ENCODE peak calls at places on chromosomes 1 and 21, in seven cellular contexts. One of them, this sample, is unnamed.

GRCh38 chr1:226798427-226799411 is 59.6 kb upstream of the ITPKB start:
- DNase-seq in GM23338: no peak
- DNase-seq in Peyer's patch: no peak
- DNase-seq in colonic mucosa: no peak
- DNase-seq in ovary: no peak
- DNase-seq in psoas muscle: no peak
- DNase-seq in fibroblast of lung: no peak
- DNase-seq in this sample: no peak

GRCh38 chr1:166895766-166896165 is 19.7 kb upstream of the TADA1 start:
- DNase-seq in psoas muscle: no peak
- DNase-seq in GM23338: no peak
- DNase-seq in ovary: no peak
- DNase-seq in colonic mucosa: no peak
- DNase-seq in Peyer's patch: no peak
- DNase-seq in fibroblast of lung: no peak
- DNase-seq in this sample: no peak

GRCh38 chr1:163561570-163562295 is 240.0 kb downstream of the NUF2 start:
- DNase-seq in fibroblast of lung: peak
- DNase-seq in GM23338: peak
- DNase-seq in ovary: no peak
- DNase-seq in Peyer's patch: no peak
- DNase-seq in colonic mucosa: no peak
- DNase-seq in psoas muscle: no peak
- DNase-seq in this sample: no peak

GRCh38 chr1:69911301-69911801 is 294.0 kb downstream of the LRRC40 start:
- DNase-seq in fibroblast of lung: peak
- DNase-seq in colonic mucosa: no peak
- DNase-seq in GM23338: no peak
- DNase-seq in Peyer's patch: no peak
- DNase-seq in ovary: no peak
- DNase-seq in psoas muscle: no peak
- DNase-seq in this sample: no peak

GRCh38 chr1:200981278-200981677 is 42.2 kb downstream of the KIF21B start:
- DNase-seq in colonic mucosa: no peak
- DNase-seq in ovary: no peak
- DNase-seq in GM23338: no peak
- DNase-seq in fibroblast of lung: no peak
- DNase-seq in Peyer's patch: no peak
- DNase-seq in psoas muscle: no peak
- DNase-seq in this sample: no peak

GRCh38 chr1:60971330-60971729 is 111.0 kb upstream of the NFIA start:
- DNase-seq in GM23338: no peak
- DNase-seq in ovary: no peak
- DNase-seq in fibroblast of lung: no peak
- DNase-seq in Peyer's patch: no peak
- DNase-seq in colonic mucosa: no peak
- DNase-seq in psoas muscle: no peak
- DNase-seq in this sample: no peak

GRCh38 chr1:201358596-201358995 is 18.9 kb downstream of the TNNT2 start:
- DNase-seq in ovary: no peak
- DNase-seq in colonic mucosa: no peak
- DNase-seq in Peyer's patch: peak
- DNase-seq in GM23338: no peak
- DNase-seq in psoas muscle: no peak
- DNase-seq in fibroblast of lung: peak
- DNase-seq in this sample: no peak

GRCh38 chr1:109250454-109251276 is 1.3 kb downstream of the CELSR2 start:
- DNase-seq in Peyer's patch: no peak
- DNase-seq in colonic mucosa: no peak
- DNase-seq in GM23338: no peak
- DNase-seq in fibroblast of lung: no peak
- DNase-seq in ovary: no peak
- DNase-seq in psoas muscle: no peak
- DNase-seq in this sample: peak

GRCh38 chr1:240803151-240803550 is 191.2 kb upstream of the GREM2 start:
- DNase-seq in fibroblast of lung: peak
- DNase-seq in colonic mucosa: peak
- DNase-seq in GM23338: no peak
- DNase-seq in psoas muscle: no peak
- DNase-seq in Peyer's patch: no peak
- DNase-seq in ovary: no peak
- DNase-seq in this sample: no peak

GRCh38 chr1:45846931-45847330 is 43.5 kb downstream of the MAST2 start:
- DNase-seq in fibroblast of lung: peak
- DNase-seq in Peyer's patch: no peak
- DNase-seq in colonic mucosa: no peak
- DNase-seq in psoas muscle: no peak
- DNase-seq in GM23338: peak
- DNase-seq in ovary: no peak
- DNase-seq in this sample: no peak

GRCh38 chr1:45848097-45848496 is 44.7 kb downstream of the MAST2 start:
- DNase-seq in GM23338: no peak
- DNase-seq in Peyer's patch: no peak
- DNase-seq in fibroblast of lung: no peak
- DNase-seq in psoas muscle: no peak
- DNase-seq in ovary: no peak
- DNase-seq in colonic mucosa: no peak
- DNase-seq in this sample: no peak

GRCh38 chr1:45842786-45843185 is 39.4 kb downstream of the MAST2 start:
- DNase-seq in psoas muscle: no peak
- DNase-seq in fibroblast of lung: no peak
- DNase-seq in ovary: no peak
- DNase-seq in GM23338: no peak
- DNase-seq in colonic mucosa: no peak
- DNase-seq in Peyer's patch: no peak
- DNase-seq in this sample: no peak

GRCh38 chr1:45840704-45841103 is 37.3 kb downstream of the MAST2 start:
- DNase-seq in psoas muscle: no peak
- DNase-seq in colonic mucosa: no peak
- DNase-seq in Peyer's patch: no peak
- DNase-seq in ovary: no peak
- DNase-seq in GM23338: no peak
- DNase-seq in fibroblast of lung: no peak
- DNase-seq in this sample: no peak

DNA sequence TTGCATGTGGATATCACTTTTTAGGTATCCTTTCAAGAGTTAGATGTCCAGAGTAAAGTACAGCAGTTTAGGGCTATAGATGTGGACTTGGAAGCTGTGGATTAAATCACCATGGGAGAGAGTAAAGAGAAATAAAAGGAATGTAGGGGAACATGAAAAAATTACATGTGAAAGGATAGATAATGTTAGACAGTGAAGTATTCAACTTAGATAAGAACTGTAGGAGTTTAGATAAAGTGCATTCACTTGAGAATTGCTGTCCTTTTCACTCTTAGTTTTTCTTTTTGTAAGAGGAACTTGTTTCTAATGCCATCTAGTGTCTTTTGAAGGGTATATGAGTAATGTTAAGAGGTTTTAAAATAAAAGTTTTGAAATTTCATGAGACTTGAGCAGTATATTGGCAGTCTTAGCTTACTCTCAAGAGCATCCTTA is 40.1 kb downstream of the MAST2 start:
- DNase-seq in ovary: no peak
- DNase-seq in Peyer's patch: no peak
- DNase-seq in psoas muscle: no peak
- DNase-seq in GM23338: no peak
- DNase-seq in colonic mucosa: no peak
- DNase-seq in fibroblast of lung: peak
- DNase-seq in this sample: no peak
- TF ChIP-seq CTCF in ovary: no peak
- TF ChIP-seq CTCF in Peyer's patch: no peak
- TF ChIP-seq CTCF in psoas muscle: peak
- TF ChIP-seq CTCF in GM23338: no peak
- TF ChIP-seq CTCF in colonic mucosa: no peak
- TF ChIP-seq CTCF in fibroblast of lung: peak
- TF ChIP-seq CTCF in this sample: no peak

DNA sequence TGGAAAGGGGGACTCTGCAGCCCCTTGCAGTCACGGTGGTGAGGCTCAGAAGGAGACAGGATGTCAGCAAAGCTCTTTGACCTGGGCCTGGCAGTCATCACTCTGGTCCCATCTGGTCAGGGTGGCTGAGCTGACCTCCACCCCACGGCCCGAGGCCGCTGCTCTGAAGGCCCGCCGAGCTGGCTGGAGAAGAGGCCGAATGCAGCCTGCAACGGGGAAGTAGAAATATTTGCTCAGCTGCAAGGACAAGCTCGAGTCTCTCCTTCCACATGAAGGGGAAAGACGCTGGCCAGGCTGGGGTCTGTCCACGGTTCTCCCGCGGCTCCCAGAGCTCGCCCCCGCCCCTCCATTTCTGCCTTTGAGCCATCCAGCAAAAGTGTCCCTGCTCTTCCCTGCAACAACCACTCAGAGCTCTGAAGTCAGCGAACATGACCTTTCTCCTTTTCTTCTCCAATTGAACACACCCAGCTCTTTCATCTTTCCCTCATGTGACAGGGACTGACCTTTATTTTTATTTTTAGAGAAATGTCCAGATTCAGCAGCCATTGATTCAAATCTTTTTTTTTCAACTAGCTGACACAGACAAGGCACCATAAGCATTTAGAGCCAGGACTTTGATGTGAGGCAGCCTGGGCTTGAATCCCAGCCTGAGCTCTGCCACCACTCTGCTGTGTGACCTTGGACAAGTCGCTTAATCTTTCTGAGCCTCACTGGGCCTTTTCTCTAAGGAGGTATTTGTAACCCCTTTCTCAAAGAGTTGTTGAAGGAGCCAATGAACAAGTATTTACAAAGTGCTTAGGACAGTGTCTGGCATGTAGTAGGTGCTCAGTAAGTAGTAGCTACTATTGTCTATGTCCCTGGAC is 149.3 kb upstream of the WNT4 start:
- DNase-seq in fibroblast of lung: no peak
- DNase-seq in Peyer's patch: no peak
- DNase-seq in psoas muscle: no peak
- DNase-seq in colonic mucosa: no peak
- DNase-seq in GM23338: no peak
- DNase-seq in ovary: no peak
- DNase-seq in this sample: peak
- H3K27ac ChIP-seq in fibroblast of lung: no peak
- H3K27ac ChIP-seq in Peyer's patch: no peak
- H3K27ac ChIP-seq in psoas muscle: no peak
- H3K27ac ChIP-seq in colonic mucosa: no peak
- H3K27ac ChIP-seq in GM23338: no peak
- H3K27ac ChIP-seq in ovary: no peak
- H3K27ac ChIP-seq in this sample: no peak

GRCh38 chr1:55040083-55040952 is 970 bp downstream of the PCSK9 start:
- DNase-seq in colonic mucosa: peak
- DNase-seq in ovary: no peak
- DNase-seq in GM23338: peak
- DNase-seq in fibroblast of lung: peak
- DNase-seq in psoas muscle: no peak
- DNase-seq in Peyer's patch: no peak
- DNase-seq in this sample: no peak
- H3K4me3 ChIP-seq in colonic mucosa: peak
- H3K4me3 ChIP-seq in ovary: no peak
- H3K4me3 ChIP-seq in GM23338: peak
- H3K4me3 ChIP-seq in fibroblast of lung: peak
- H3K4me3 ChIP-seq in psoas muscle: peak
- H3K4me3 ChIP-seq in Peyer's patch: peak
- H3K4me3 ChIP-seq in this sample: peak

DNA sequence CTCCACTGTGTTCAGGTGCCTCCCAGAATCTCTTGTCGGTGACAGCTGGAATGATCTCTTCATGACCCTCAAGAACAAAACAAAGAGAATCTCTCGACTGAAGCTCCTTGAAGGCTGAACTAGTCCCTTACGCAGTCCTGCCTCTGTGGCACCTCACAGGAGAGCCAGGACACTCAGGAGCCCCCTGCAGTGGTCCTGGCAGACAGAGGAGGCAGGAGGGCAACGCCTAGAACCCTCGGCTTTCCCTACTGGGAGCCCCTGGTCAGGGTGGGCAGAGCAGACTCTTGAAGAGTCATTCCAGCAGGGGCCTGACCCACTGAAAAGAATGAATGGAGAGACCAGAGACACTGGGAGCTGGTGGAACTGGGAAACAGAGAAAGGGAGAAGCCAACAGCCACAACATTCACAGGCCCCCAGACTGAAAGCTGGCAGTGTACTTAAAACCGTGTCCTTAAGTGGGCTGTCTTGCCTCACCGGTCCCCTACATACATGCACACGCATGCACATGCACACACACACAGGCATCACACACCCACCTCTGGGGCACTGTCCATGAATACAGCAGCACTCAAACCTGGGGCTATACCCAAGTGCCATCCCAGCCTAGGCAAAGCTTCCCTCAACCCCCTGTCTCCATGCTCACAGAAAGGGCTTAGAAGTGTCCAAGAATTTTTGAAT is 67.5 kb upstream of the ANGPTL1 start:
- DNase-seq in GM23338: no peak
- DNase-seq in colonic mucosa: no peak
- DNase-seq in Peyer's patch: no peak
- DNase-seq in ovary: no peak
- DNase-seq in psoas muscle: no peak
- DNase-seq in fibroblast of lung: no peak
- DNase-seq in this sample: no peak
- TF ChIP-seq CTCF in GM23338: no peak
- TF ChIP-seq CTCF in colonic mucosa: no peak
- TF ChIP-seq CTCF in Peyer's patch: no peak
- TF ChIP-seq CTCF in ovary: no peak
- TF ChIP-seq CTCF in psoas muscle: no peak
- TF ChIP-seq CTCF in fibroblast of lung: no peak
- TF ChIP-seq CTCF in this sample: no peak

GRCh38 chr21:42222386-42222785 is 3.4 kb downstream of the ABCG1 start:
- DNase-seq in psoas muscle: no peak
- DNase-seq in ovary: no peak
- DNase-seq in Peyer's patch: no peak
- DNase-seq in colonic mucosa: no peak
- DNase-seq in GM23338: no peak
- DNase-seq in fibroblast of lung: no peak
- DNase-seq in this sample: no peak

GRCh38 chr21:42218836-42219605 is at the start of gene ABCG1:
- DNase-seq in colonic mucosa: peak
- DNase-seq in psoas muscle: peak
- DNase-seq in fibroblast of lung: peak
- DNase-seq in ovary: no peak
- DNase-seq in GM23338: peak
- DNase-seq in Peyer's patch: peak
- DNase-seq in this sample: no peak

GRCh38 chr21:42219606-42220137 is 732 bp downstream of the ABCG1 start:
- DNase-seq in GM23338: peak
- DNase-seq in fibroblast of lung: peak
- DNase-seq in psoas muscle: peak
- DNase-seq in Peyer's patch: peak
- DNase-seq in colonic mucosa: no peak
- DNase-seq in ovary: no peak
- DNase-seq in this sample: no peak

GRCh38 chr21:42221581-42222345 is 2.8 kb downstream of the ABCG1 start:
- DNase-seq in fibroblast of lung: peak
- DNase-seq in GM23338: no peak
- DNase-seq in ovary: no peak
- DNase-seq in Peyer's patch: no peak
- DNase-seq in psoas muscle: no peak
- DNase-seq in colonic mucosa: no peak
- DNase-seq in this sample: peak

GRCh38 chr21:42220138-42220701 is 1.3 kb downstream of the ABCG1 start:
- DNase-seq in psoas muscle: peak
- DNase-seq in GM23338: peak
- DNase-seq in colonic mucosa: peak
- DNase-seq in ovary: peak
- DNase-seq in fibroblast of lung: peak
- DNase-seq in Peyer's patch: peak
- DNase-seq in this sample: no peak
- H3K27ac ChIP-seq in psoas muscle: peak
- H3K27ac ChIP-seq in GM23338: no peak
- H3K27ac ChIP-seq in colonic mucosa: peak
- H3K27ac ChIP-seq in ovary: peak
- H3K27ac ChIP-seq in fibroblast of lung: no peak
- H3K27ac ChIP-seq in Peyer's patch: peak
- H3K27ac ChIP-seq in this sample: peak

GRCh38 chr1:24925082-24925779 is 4.8 kb downstream of the RUNX3 start:
- DNase-seq in psoas muscle: no peak
- DNase-seq in fibroblast of lung: no peak
- DNase-seq in colonic mucosa: no peak
- DNase-seq in ovary: no peak
- DNase-seq in GM23338: no peak
- DNase-seq in Peyer's patch: no peak
- DNase-seq in this sample: no peak
- H3K4me3 ChIP-seq in psoas muscle: no peak
- H3K4me3 ChIP-seq in fibroblast of lung: no peak
- H3K4me3 ChIP-seq in colonic mucosa: no peak
- H3K4me3 ChIP-seq in ovary: no peak
- H3K4me3 ChIP-seq in GM23338: no peak
- H3K4me3 ChIP-seq in Peyer's patch: no peak
- H3K4me3 ChIP-seq in this sample: no peak

This sample was measured in coronary artery.